ENCODE peak calls at places on chromosome 15, in four cellular contexts. Z is GM13977, P is cardiac muscle cell, V is NCI-H2081. T is an unnamed sample.

GRCh38 chr15:68315495-68316007 is 38.0 kb downstream of the FEM1B start:
- DNase-seq in Z (no peak), P (peak), V (peak), T (peak)

GRCh38 chr15:67510597-67511225 is 10.2 kb upstream of the C15orf61 start:
- DNase-seq in Z (no peak), P (peak), V (no peak), T (no peak)

GRCh38 chr15:58410353-58410752 is 21.4 kb upstream of the LIPC start:
- DNase-seq in Z (no peak), P (peak), V (no peak), T (no peak)

GRCh38 chr15:98700501-98700900 is 52.2 kb downstream of the IGF1R start:
- DNase-seq in Z (no peak), P (no peak), V (no peak), T (peak)

GRCh38 chr15:31803388-31803884 is 226.9 kb upstream of the CHRNA7 start:
- DNase-seq in Z (no peak), P (no peak), V (no peak), T (no peak)

GRCh38 chr15:31271706-31272557 is 54.7 kb upstream of the KLF13 start:
- DNase-seq in Z (no peak), P (no peak), V (no peak), T (no peak)

GRCh38 chr15:77457619-77458265 is 37.1 kb downstream of the HMG20A start:
- DNase-seq in Z (no peak), P (peak), V (no peak), T (no peak)

GRCh38 chr15:67521770-67522568 is 1.0 kb downstream of the C15orf61 start:
- DNase-seq in Z (no peak), P (peak), V (no peak), T (peak)

GRCh38 chr15:69679623-69680228 is 227.1 kb downstream of the RPLP1 start:
- DNase-seq in Z (peak), P (no peak), V (no peak), T (no peak)

GRCh38 chr15:95840004-95840403 is 490.5 kb upstream of the NR2F2 start:
- DNase-seq in Z (no peak), P (peak), V (no peak), T (no peak)

GRCh38 chr15:39788108-39788507 is 5.5 kb upstream of the FSIP1 start:
- DNase-seq in Z (peak), P (peak), V (no peak), T (no peak)

GRCh38 chr15:91866371-91866905 is 12.9 kb downstream of the SLCO3A1 start:
- DNase-seq in Z (no peak), P (peak), V (no peak), T (no peak)

GRCh38 chr15:45354711-45355110 is 23.6 kb downstream of the GATM start:
- DNase-seq in Z (no peak), P (no peak), V (no peak), T (no peak)

GRCh38 chr15:70424937-70425411 is 327.3 kb upstream of the TLE3 start:
- DNase-seq in Z (no peak), P (no peak), V (no peak), T (no peak)

GRCh38 chr15:38768970-38769369 is 204.4 kb upstream of the RASGRP1 start:
- DNase-seq in Z (no peak), P (peak), V (no peak), T (no peak)

GRCh38 chr15:67085818-67086649 is 20.6 kb downstream of the SMAD3 start:
- DNase-seq in Z (peak), P (peak), V (no peak), T (no peak)